ENCODE peak calls at places on chromosomes 3 and 15, in eight cellular contexts. Z is sigmoid colon, R is transverse colon, C is GM12878, L is Panc1, I is stomach, V is endothelial cell of umbilical vein, U is HL-60. X is an unnamed sample.

GRCh38 chr3:108099203-108099602 is 8.4 kb upstream of the CD47 start:
- DNase-seq in Z (no peak), R (no peak), C (no peak), L (no peak), I (no peak), V (peak), U (no peak), X (no peak)

GRCh38 chr15:64216722-64217428 is 54.1 kb upstream of the PPIB start:
- DNase-seq in Z (no peak), R (no peak), C (no peak), L (no peak), I (no peak), V (peak), U (no peak), X (no peak)

GRCh38 chr15:95887666-95888480 is 442.6 kb upstream of the NR2F2 start:
- DNase-seq in Z (no peak), R (no peak), C (no peak), L (no peak), I (no peak), V (peak), U (no peak), X (no peak)

GRCh38 chr15:59283717-59284336 is 77.2 kb downstream of the LDHAL6B start:
- DNase-seq in Z (no peak), R (peak), C (no peak), L (peak), I (peak), V (no peak), U (no peak), X (no peak)

GRCh38 chr3:50134367-50134766 is 20.8 kb upstream of the SEMA3F start:
- DNase-seq in Z (no peak), R (no peak), C (no peak), L (no peak), I (no peak), V (no peak), U (no peak), X (no peak)

GRCh38 chr3:30241721-30242120 is 364.7 kb upstream of the TGFBR2 start:
- DNase-seq in Z (no peak), R (no peak), C (no peak), L (no peak), I (no peak), V (no peak), U (no peak), X (no peak)

GRCh38 chr3:29852767-29853166 is 571.9 kb downstream of the RBMS3 start:
- DNase-seq in Z (no peak), R (no peak), C (no peak), L (no peak), I (no peak), V (no peak), U (no peak), X (no peak)

GRCh38 chr3:128619146-128619890 is 31.3 kb downstream of the RPN1 start:
- DNase-seq in Z (no peak), R (no peak), C (no peak), L (peak), I (no peak), V (peak), U (peak), X (no peak)

GRCh38 chr3:11774296-11774877 is 72.3 kb downstream of the TAMM41 start:
- DNase-seq in Z (peak), R (peak), C (no peak), L (no peak), I (peak), V (peak), U (no peak), X (no peak)

GRCh38 chr3:134014270-134014669 is 15.5 kb downstream of the SLCO2A1 start:
- DNase-seq in Z (peak), R (no peak), C (no peak), L (no peak), I (no peak), V (no peak), U (no peak), X (no peak)

GRCh38 chr3:5448816-5449215 is 261.3 kb downstream of the EDEM1 start:
- DNase-seq in Z (no peak), R (no peak), C (no peak), L (no peak), I (no peak), V (no peak), U (no peak), X (no peak)

GRCh38 chr3:180804871-180805430 is 107.5 kb upstream of the FXR1 start:
- DNase-seq in Z (no peak), R (no peak), C (no peak), L (no peak), I (no peak), V (peak), U (no peak), X (no peak)

GRCh38 chr3:45479627-45480026 is 91.3 kb downstream of the LARS2 start:
- DNase-seq in Z (no peak), R (no peak), C (no peak), L (no peak), I (no peak), V (no peak), U (no peak), X (no peak)

GRCh38 chr3:40872562-40872961 is 326.7 kb upstream of the CTNNB1 start:
- DNase-seq in Z (no peak), R (no peak), C (no peak), L (no peak), I (no peak), V (no peak), U (no peak), X (no peak)

GRCh38 chr3:62940763-62941632 is 65.8 kb upstream of the CADPS start:
- DNase-seq in Z (no peak), R (no peak), C (no peak), L (no peak), I (no peak), V (no peak), U (no peak), X (no peak)

GRCh38 chr3:122246214-122246613 is 62.7 kb downstream of the CASR start:
- DNase-seq in Z (no peak), R (no peak), C (no peak), L (no peak), I (no peak), V (no peak), U (no peak), X (no peak)

GRCh38 chr3:58691997-58692396 is 25.4 kb upstream of the FAM3D start:
- DNase-seq in Z (no peak), R (no peak), C (no peak), L (no peak), I (no peak), V (no peak), U (no peak), X (no peak)

GRCh38 chr3:2517479-2518188 is 419.0 kb downstream of the CNTN4 start:
- DNase-seq in Z (no peak), R (no peak), C (no peak), L (no peak), I (no peak), V (no peak), U (no peak), X (no peak)

GRCh38 chr3:129892857-129893615 is 475 bp downstream of the TMCC1 start:
- DNase-seq in Z (peak), R (peak), C (peak), L (no peak), I (no peak), V (peak), U (peak), X (peak)

GRCh38 chr3:12970684-12971083 is 102.5 kb downstream of the IQSEC1 start:
- DNase-seq in Z (no peak), R (no peak), C (no peak), L (no peak), I (no peak), V (no peak), U (no peak), X (no peak)

GRCh38 chr15:91515188-91515754 is 338.2 kb upstream of the SLCO3A1 start:
- DNase-seq in Z (peak), R (no peak), C (no peak), L (no peak), I (no peak), V (peak), U (peak), X (no peak)

GRCh38 chr3:184306573-184306972 is 7.5 kb downstream of the PSMD2 start:
- DNase-seq in Z (no peak), R (no peak), C (no peak), L (no peak), I (no peak), V (no peak), U (no peak), X (no peak)
- TF ChIP-seq CTCF in Z (no peak), R (no peak), C (no peak), L (no peak), I (no peak), V (no peak), U (no peak), X (no peak)

GRCh38 chr3:111874177-111874820 is 15.2 kb downstream of the PHLDB2 start:
- DNase-seq in Z (no peak), R (no peak), C (no peak), L (no peak), I (no peak), V (peak), U (no peak), X (no peak)
- TF ChIP-seq POLR2AphosphoS5 in Z (no peak), R (no peak), C (no peak), L (no peak), I (no peak), V (no peak), U (no peak), X (no peak)

GRCh38 chr3:141255137-141255536 is 23.5 kb downstream of the PXYLP1 start:
- DNase-seq in Z (no peak), R (no peak), C (no peak), L (no peak), I (no peak), V (no peak), U (no peak), X (no peak)
- H3K27ac ChIP-seq in Z (no peak), R (no peak), C (no peak), L (no peak), I (no peak), V (no peak), U (no peak), X (no peak)

DNA sequence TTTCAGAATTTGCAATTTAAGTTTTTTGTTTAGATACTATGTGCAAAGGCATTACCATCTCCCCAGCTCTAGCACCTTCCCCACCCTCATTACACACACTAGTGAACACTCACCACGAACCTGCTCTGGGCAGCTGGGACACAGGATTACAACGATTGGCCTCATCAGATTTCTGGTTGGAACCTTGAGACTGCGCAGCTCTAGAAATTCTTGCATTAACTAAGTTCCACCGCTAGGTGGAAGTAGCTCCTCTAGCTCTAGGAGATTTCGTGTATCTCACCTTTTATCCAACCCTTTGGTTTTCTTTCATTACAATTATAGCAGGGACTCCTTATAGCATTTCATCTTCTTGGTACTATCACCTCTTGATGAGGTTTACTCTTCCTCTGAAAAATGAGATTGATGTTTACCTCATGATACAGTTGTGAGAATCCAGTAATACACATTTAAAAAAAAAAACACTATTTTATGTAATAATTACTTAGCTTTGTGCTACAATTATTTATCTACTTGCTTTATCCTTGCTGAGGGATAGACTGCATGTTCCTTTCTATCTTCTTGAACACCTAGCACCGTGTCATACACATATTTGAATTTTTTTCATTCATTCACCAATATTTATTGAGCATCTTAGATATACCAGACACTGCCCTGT is 28.7 kb upstream of the PLOD2 start:
- DNase-seq in Z (peak), R (no peak), C (no peak), L (peak), I (no peak), V (peak), U (peak), X (no peak)
- TF ChIP-seq CTCF in Z (peak), R (peak), C (peak), L (peak), I (peak), V (peak), U (peak), X (peak)

DNA sequence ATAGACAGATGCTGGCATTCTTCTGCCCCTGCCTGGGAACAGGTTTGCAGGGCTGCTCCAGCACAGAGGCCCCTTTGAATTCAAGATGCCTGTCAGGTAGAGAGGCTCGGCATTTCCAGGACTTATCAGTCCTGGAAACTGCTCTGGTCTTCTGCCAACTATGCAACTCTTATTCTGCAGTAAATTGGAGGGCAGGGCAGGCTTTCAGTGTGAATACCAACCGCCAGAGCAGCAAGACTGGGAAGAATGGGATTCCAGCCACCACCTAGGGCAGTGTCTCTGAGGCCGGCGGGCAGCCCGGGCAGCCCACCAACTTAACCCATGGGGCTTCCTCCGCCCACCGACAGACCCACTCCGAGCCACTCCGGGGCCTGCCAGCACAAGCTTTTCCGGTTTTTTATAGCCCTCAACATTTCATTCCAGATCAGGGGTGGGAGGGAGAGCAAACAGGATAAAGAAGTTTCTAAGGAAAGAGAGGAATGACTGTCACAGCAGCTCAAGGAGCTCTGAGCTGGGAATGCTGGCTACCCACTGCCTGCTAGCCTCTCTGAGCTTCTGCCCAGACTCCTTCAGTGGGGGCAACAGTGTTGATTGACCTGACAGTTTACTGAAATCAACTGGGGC is 140.9 kb downstream of the NTRK3 start:
- DNase-seq in Z (no peak), R (peak), C (no peak), L (no peak), I (no peak), V (no peak), U (no peak), X (no peak)
- TF ChIP-seq POLR2AphosphoS5 in Z (no peak), R (no peak), C (no peak), L (no peak), I (no peak), V (no peak), U (no peak), X (no peak)

GRCh38 chr15:41417418-41417811 is 520 bp downstream of the RTF1 start:
- DNase-seq in Z (peak), R (peak), C (no peak), L (no peak), I (no peak), V (no peak), U (peak), X (no peak)

GRCh38 chr15:41416742-41417417 is at the start of gene RTF1:
- DNase-seq in Z (peak), R (peak), C (peak), L (peak), I (peak), V (peak), U (peak), X (peak)

GRCh38 chr15:41416162-41416741 is 643 bp upstream of the RTF1 start:
- DNase-seq in Z (no peak), R (no peak), C (no peak), L (no peak), I (no peak), V (no peak), U (no peak), X (no peak)

GRCh38 chr15:41417812-41418211 is 917 bp downstream of the RTF1 start:
- DNase-seq in Z (no peak), R (no peak), C (no peak), L (no peak), I (no peak), V (no peak), U (peak), X (no peak)
- H3K27ac ChIP-seq in Z (peak), R (peak), C (peak), L (peak), I (peak), V (peak), U (peak), X (peak)

GRCh38 chr3:177960722-177961121 is 575.5 kb upstream of the KCNMB2 start:
- DNase-seq in Z (no peak), R (no peak), C (no peak), L (no peak), I (no peak), V (peak), U (no peak), X (no peak)

GRCh38 chr3:177959188-177959587 is 577.0 kb upstream of the KCNMB2 start:
- DNase-seq in Z (no peak), R (no peak), C (no peak), L (no peak), I (no peak), V (no peak), U (no peak), X (no peak)

GRCh38 chr3:177966493-177966892 is 569.7 kb upstream of the KCNMB2 start:
- DNase-seq in Z (no peak), R (no peak), C (no peak), L (no peak), I (no peak), V (no peak), U (no peak), X (no peak)

GRCh38 chr3:177960014-177960413 is 576.2 kb upstream of the KCNMB2 start:
- DNase-seq in Z (no peak), R (no peak), C (no peak), L (no peak), I (no peak), V (no peak), U (no peak), X (no peak)

DNA sequence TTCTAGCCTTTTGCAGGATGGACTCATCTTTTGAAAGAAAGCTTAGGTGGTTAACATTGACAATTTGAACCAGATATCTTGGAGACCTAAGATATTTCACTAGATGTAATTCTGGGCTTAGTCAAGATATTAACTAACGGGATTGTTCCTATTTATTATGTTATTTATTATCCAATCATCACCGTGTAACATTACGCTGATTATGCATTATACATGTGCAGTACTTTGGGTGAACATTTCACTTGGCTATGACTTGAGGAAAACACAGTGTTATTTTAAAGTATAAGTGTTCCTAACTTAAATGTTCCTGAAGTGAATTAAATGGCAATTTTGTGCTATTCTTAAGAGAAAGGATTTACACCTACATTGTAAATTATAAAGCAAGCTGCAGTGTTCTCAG is 574.5 kb upstream of the KCNMB2 start:
- DNase-seq in Z (no peak), R (no peak), C (no peak), L (no peak), I (no peak), V (no peak), U (no peak), X (no peak)
- TF ChIP-seq CTCF in Z (no peak), R (no peak), C (no peak), L (no peak), I (no peak), V (no peak), U (no peak), X (no peak)

GRCh38 chr3:57594576-57594975 is 2.6 kb downstream of the ARF4 start:
- DNase-seq in Z (no peak), R (no peak), C (no peak), L (no peak), I (no peak), V (no peak), U (no peak), X (no peak)

GRCh38 chr3:57597973-57598351 is 818 bp upstream of the ARF4 start:
- DNase-seq in Z (no peak), R (peak), C (no peak), L (no peak), I (peak), V (no peak), U (no peak), X (no peak)

GRCh38 chr3:57594144-57594543 is 3.0 kb downstream of the ARF4 start:
- DNase-seq in Z (no peak), R (no peak), C (no peak), L (no peak), I (no peak), V (no peak), U (no peak), X (no peak)

GRCh38 chr3:57597240-57597972 is at the start of gene ARF4:
- DNase-seq in Z (peak), R (peak), C (peak), L (peak), I (peak), V (peak), U (peak), X (peak)

GRCh38 chr3:57596495-57597239 is 477 bp downstream of the ARF4 start:
- DNase-seq in Z (peak), R (peak), C (peak), L (no peak), I (peak), V (peak), U (peak), X (peak)
- TF ChIP-seq POLR2AphosphoS5 in Z (peak), R (peak), C (no peak), L (no peak), I (peak), V (peak), U (no peak), X (peak)

GRCh38 chr3:195455789-195456188 is 13.0 kb upstream of the ACAP2 start:
- DNase-seq in Z (no peak), R (no peak), C (no peak), L (no peak), I (no peak), V (no peak), U (no peak), X (no peak)
- H3K27ac ChIP-seq in Z (no peak), R (no peak), C (no peak), L (no peak), I (no peak), V (no peak), U (no peak), X (no peak)

GRCh38 chr15:90388462-90389182 is 580 bp downstream of the IQGAP1 start:
- DNase-seq in Z (peak), R (peak), C (no peak), L (no peak), I (peak), V (peak), U (peak), X (peak)
- TF ChIP-seq CTCF in Z (no peak), R (no peak), C (no peak), L (no peak), I (no peak), V (no peak), U (no peak), X (no peak)